ENCODE peak calls at places on chromosomes 4 and X, in eight cellular contexts. M is cardiac fibroblast, E is stomach, G is A549, U is keratinocyte, X is HFF-Myc, D is fibroblast of mammary gland, J is IMR-90. N is an unnamed sample.

GRCh38 chrX:40176256-40176978 is 78.7 kb upstream of the BCOR start:
- DNase-seq in M (peak; percentile 54), E (peak; percentile 70), G (peak; percentile 44), U (no peak), X (no peak), D (no peak), J (no peak), N (peak; percentile 35)

GRCh38 chrX:15336023-15336413 is 695 bp upstream of the PIGA start:
- DNase-seq in M (peak; percentile 75), E (no peak), G (peak; percentile 53), U (no peak), X (peak; percentile 7), D (peak; percentile 71), J (peak; percentile 84), N (peak; percentile 60)

GRCh38 chr4:7103031-7103598 is 35.3 kb upstream of the GRPEL1 start:
- DNase-seq in M (peak; percentile 61), E (peak; percentile 94), G (peak; percentile 86), U (no peak), X (no peak), D (peak; percentile 59), J (peak; percentile 35), N (peak; percentile 67)

GRCh38 chr4:138981930-138982390 is 33.6 kb upstream of the NOCT start:
- DNase-seq in M (peak; percentile 93), E (no peak), G (no peak), U (no peak), X (no peak), D (peak; percentile 92), J (peak; percentile 74), N (peak; percentile 80)

GRCh38 chr4:54173281-54173912 is 55.7 kb upstream of the PDGFRA start:
- DNase-seq in M (peak; percentile 37), E (no peak), G (no peak), U (no peak), X (no peak), D (no peak), J (no peak), N (no peak)

GRCh38 chr4:8838911-8839431 is 32.7 kb downstream of the HMX1 start:
- DNase-seq in M (no peak), E (no peak), G (no peak), U (no peak), X (no peak), D (no peak), J (no peak), N (no peak)

GRCh38 chr4:11724731-11725130 is 296.0 kb upstream of the HS3ST1 start:
- DNase-seq in M (peak; percentile 41), E (no peak), G (no peak), U (no peak), X (no peak), D (peak; percentile 69), J (peak; percentile 82), N (no peak)

GRCh38 chr4:53480909-53481308 is 103.5 kb downstream of the FIP1L1 start:
- DNase-seq in M (no peak), E (no peak), G (no peak), U (no peak), X (no peak), D (no peak), J (peak; percentile 17), N (no peak)

GRCh38 chr4:138697771-138698170 is 317.8 kb upstream of the NOCT start:
- DNase-seq in M (peak; percentile 50), E (no peak), G (no peak), U (no peak), X (no peak), D (no peak), J (peak; percentile 84), N (peak; percentile 58)

GRCh38 chrX:3257471-3257870 is 89.0 kb downstream of the MXRA5 start:
- DNase-seq in M (no peak), E (no peak), G (no peak), U (no peak), X (no peak), D (no peak), J (no peak), N (no peak)

GRCh38 chrX:94123062-94123461 is 449.1 kb downstream of the FAM133A start:
- DNase-seq in M (no peak), E (no peak), G (no peak), U (no peak), X (no peak), D (no peak), J (no peak), N (no peak)

DNA sequence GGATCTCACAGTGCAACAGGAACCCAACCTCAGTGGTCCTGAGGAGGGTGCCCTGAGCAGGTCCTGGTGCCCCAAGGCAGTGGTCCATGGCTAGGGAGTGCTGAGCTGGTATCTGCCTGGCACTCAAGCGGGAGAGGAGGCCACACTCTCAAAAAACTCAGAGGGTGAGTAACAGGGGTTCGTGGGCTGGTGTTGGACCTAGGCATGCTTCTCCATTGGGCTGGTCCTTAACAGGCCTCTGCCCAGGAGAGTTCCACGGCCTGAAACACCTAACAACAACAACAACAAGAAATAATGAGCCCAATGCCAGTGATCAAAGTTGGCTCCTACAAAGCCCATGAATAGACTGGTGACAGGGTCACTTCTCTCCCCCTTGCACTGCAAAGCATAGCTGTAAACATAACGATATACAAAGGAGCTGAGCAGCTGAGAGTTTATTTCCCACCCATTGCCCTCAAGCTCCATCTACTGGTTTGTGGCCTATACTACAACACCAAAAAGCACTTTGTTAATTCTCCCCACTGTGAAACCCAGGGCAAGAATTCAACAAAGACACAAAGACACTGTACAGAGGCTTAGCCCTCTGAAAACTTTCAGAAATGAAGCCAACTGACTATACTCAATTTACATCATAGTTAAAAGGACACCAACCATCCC is 736.2 kb upstream of the ADGRL3 start:
- DNase-seq in M (peak; percentile 4), E (no peak), G (no peak), U (no peak), X (no peak), D (no peak), J (no peak), N (no peak)
- TF ChIP-seq CTCF in M (peak; percentile 58), E (no peak), G (no peak), U (peak; percentile 58), X (peak; percentile 42), D (no peak), J (peak; percentile 37), N (peak; percentile 20)

DNA sequence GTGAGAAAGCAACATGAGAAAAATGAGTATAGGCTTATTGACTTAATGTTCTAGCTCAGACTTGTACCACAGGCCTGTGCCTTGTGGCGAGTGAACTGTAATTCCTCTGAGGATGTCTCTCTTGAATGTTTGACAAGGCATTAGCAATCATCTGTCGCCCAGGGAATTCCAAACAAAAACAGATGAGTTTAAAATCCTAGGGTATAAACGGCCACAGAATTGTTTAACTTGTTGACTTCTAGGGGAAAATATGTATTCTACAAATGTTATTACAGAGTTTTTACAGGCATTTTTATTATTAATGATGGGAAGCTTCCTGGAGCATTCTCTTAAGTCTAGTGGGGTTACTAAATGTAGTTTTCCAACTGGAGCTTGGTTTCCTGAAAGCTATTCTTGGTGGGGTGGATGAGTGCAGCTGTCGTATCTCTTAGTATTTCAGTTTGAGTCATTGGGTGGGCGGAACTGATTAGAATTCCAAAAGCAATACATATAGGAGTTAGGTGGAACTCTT is 40.6 kb downstream of the ARHGAP10 start:
- DNase-seq in M (peak; percentile 70), E (no peak), G (no peak), U (no peak), X (peak; percentile 63), D (peak; percentile 83), J (peak; percentile 92), N (peak; percentile 86)
- H3K4me3 ChIP-seq in M (no peak overlapping the region), E (no peak overlapping the region), G (no peak overlapping the region), U (peak overlapping the region; percentile 60), X (no peak overlapping the region), D (no peak overlapping the region), J (no peak overlapping the region), N (no peak overlapping the region)

GRCh38 chr4:133145758-133146157 is 3.3 kb upstream of the PCDH10 start:
- DNase-seq in M (no peak), E (no peak), G (no peak), U (no peak), X (no peak), D (no peak), J (no peak), N (no peak)

GRCh38 chr4:133146192-133146573 is 2.9 kb upstream of the PCDH10 start:
- DNase-seq in M (no peak), E (no peak), G (no peak), U (no peak), X (no peak), D (no peak), J (no peak), N (no peak)

GRCh38 chr4:133147365-133147821 is 1.7 kb upstream of the PCDH10 start:
- DNase-seq in M (no peak), E (no peak), G (no peak), U (no peak), X (no peak), D (no peak), J (no peak), N (no peak)

GRCh38 chr4:133147922-133148689 is 988 bp upstream of the PCDH10 start:
- DNase-seq in M (peak; percentile 64), E (no peak), G (no peak), U (no peak), X (no peak), D (peak; percentile 21), J (peak; percentile 21), N (no peak)

DNA sequence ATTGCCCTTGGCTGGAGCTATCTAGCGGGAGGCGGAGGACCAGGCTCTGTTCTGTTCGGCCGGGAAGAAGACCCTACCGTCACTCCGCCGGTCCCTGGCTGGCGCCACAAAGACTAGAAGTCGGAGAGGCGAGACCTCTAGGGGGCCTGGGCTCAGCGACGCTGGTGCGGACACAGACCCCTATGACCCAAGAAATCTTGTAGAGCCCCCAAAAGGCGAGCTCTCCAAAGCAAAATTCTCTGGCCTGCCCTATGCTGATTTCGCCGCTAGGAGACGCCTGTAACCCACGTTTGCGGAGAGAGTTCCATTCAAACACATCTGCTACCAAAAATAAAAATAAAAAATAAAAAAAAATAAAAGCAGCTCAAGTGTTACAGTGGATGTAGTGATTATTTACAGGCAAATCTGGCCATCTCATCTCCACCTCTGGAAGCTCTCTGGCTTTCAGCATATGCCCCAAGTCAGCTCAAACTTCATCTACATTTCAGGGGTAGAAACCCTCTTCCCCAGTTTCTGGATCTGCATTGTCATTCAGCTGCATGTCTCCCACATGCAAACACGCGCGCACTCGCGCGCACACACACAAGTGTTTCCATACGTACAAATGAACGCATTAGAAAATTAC is 2.4 kb upstream of the PCDH10 start:
- DNase-seq in M (peak; percentile 66), E (no peak), G (no peak), U (no peak), X (no peak), D (peak; percentile 50), J (peak; percentile 40), N (peak; percentile 55)
- TF ChIP-seq CTCF in M (peak; percentile 97), E (peak; percentile 77), G (peak; percentile 78), U (peak; percentile 68), X (peak; percentile 93), D (peak; percentile 93), J (peak; percentile 92), N (peak; percentile 99)

DNA sequence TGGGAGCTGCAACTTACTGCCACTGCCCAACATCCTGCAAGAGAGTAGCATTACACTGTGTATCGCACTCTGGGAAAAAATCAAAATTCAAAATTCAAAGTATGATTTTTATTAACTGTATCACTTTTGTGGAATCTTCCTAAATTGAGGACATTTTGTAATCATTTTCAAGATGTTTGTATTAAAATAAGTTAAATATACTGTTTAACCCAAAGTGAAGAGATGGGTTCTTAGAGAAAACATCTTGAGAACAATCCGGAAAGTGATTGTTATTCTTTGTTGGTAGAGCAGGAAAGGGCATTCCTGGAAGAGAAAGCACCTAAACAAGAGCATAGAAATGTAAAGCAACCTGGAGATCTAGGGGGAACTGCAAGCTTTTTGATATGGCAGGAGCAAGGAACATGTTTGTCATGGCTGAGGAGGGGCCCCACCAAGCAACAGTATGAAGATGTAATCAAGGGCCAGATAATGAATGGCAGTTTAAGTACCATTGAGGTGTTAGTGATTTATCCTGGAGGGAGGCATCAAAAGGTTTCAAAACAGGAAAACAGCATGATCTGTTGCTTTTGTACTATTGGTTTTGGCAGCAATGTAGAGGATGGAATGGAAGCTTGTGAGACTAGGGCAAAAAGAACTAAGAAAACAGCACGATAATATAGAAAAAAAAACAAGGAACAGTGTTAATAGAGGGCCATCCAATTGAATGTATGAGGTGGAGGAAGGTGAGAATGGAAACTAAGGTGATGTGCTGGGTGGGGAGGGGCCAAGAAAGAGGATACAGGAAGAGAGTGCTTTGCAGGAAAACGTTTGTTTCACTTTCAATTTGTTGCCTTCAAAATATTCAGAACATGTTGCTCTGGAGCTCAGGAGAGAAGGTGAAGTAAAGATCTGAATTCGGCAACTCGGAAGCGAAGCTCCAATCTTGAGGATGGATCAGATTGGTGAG is 14.2 kb upstream of the SEC24D start:
- DNase-seq in M (peak; percentile 33), E (no peak), G (no peak), U (no peak), X (no peak), D (no peak), J (peak; percentile 14), N (peak; percentile 38)
- H3K4me3 ChIP-seq in M (peak overlapping the region; percentile 37), E (peak overlapping the region; percentile 44), G (no peak overlapping the region), U (peak overlapping the region; percentile 67), X (peak overlapping the region; percentile 11), D (no peak overlapping the region), J (peak overlapping the region; percentile 62), N (peak overlapping the region; percentile 48)